ENCODE peak calls at places on chromosomes 1 and 21, in five cellular contexts. Z is activated T-cell treated with anti-CD3 and anti-CD28 coated beads for 4 hours, L is HS-5, O is EH, H is iPS-NIHi11. S is an unnamed sample.

GRCh38 chr1:201391225-201391624 is 7.9 kb downstream of the LAD1 start:
- DNase-seq in Z (no peak), L (no peak), O (no peak), H (no peak), S (no peak)

GRCh38 chr1:62068302-62068936 is 126.2 kb upstream of the L1TD1 start:
- DNase-seq in Z (no peak), L (no peak), O (no peak), H (no peak), S (no peak)

GRCh38 chr1:93708734-93709481 is 27.3 kb upstream of the BCAR3 start:
- DNase-seq in Z (no peak), L (no peak), O (peak), H (no peak), S (no peak)

GRCh38 chr1:209199822-209200221 is 383.7 kb upstream of the CAMK1G start:
- DNase-seq in Z (no peak), L (no peak), O (no peak), H (peak), S (no peak)

GRCh38 chr1:56469640-56470371 is 109.6 kb downstream of the PLPP3 start:
- DNase-seq in Z (no peak), L (no peak), O (peak), H (no peak), S (no peak)

GRCh38 chr1:108556501-108556900 is 3.4 kb upstream of the EEIG2 start:
- DNase-seq in Z (no peak), L (no peak), O (no peak), H (no peak), S (no peak)

GRCh38 chr21:44011774-44012473 is at the start of gene TRAPPC10:
- DNase-seq in Z (peak), L (no peak), O (peak), H (peak), S (peak)

GRCh38 chr1:231172411-231172810 is 10.6 kb downstream of the TRIM67 start:
- DNase-seq in Z (no peak), L (no peak), O (no peak), H (no peak), S (no peak)

GRCh38 chr1:78691995-78692747 is 42.5 kb downstream of the IFI44 start:
- DNase-seq in Z (no peak), L (peak), O (peak), H (no peak), S (no peak)

GRCh38 chr1:61993331-61993961 is 201.2 kb upstream of the L1TD1 start:
- DNase-seq in Z (no peak), L (no peak), O (peak), H (no peak), S (no peak)

GRCh38 chr1:62295921-62296451 is 23.2 kb downstream of the KANK4 start:
- DNase-seq in Z (no peak), L (no peak), O (peak), H (no peak), S (no peak)

GRCh38 chr1:212477014-212477679 is 44.4 kb downstream of the NENF start:
- DNase-seq in Z (peak), L (no peak), O (peak), H (peak), S (peak)

GRCh38 chr1:234963180-234963903 is 165.3 kb downstream of the TOMM20 start:
- DNase-seq in Z (peak), L (peak), O (peak), H (no peak), S (peak)

GRCh38 chr21:16124397-16125130 is 394.8 kb downstream of the USP25 start:
- DNase-seq in Z (no peak), L (peak), O (peak), H (peak), S (no peak)

GRCh38 chr1:27686223-27686990 is 14.4 kb upstream of the IFI6 start:
- DNase-seq in Z (no peak), L (no peak), O (no peak), H (peak), S (no peak)

GRCh38 chr1:2388004-2388913 is 3.1 kb downstream of the MORN1 start:
- DNase-seq in Z (no peak), L (no peak), O (no peak), H (no peak), S (no peak)

GRCh38 chr1:30191154-30191702 is 532.2 kb downstream of the MATN1 start:
- DNase-seq in Z (no peak), L (peak), O (peak), H (peak), S (peak)

GRCh38 chr1:78577257-78578100 is 42.8 kb upstream of the IFI44L start:
- DNase-seq in Z (no peak), L (no peak), O (peak), H (no peak), S (no peak)

GRCh38 chr1:6982860-6983259 is 197.6 kb downstream of the CAMTA1 start:
- DNase-seq in Z (no peak), L (no peak), O (no peak), H (no peak), S (no peak)

GRCh38 chr1:180571060-180571831 is 12.5 kb downstream of the OVAAL start:
- DNase-seq in Z (no peak), L (no peak), O (peak), H (no peak), S (no peak)

GRCh38 chr1:20439282-20439681 is 46.7 kb downstream of the CAMK2N1 start:
- DNase-seq in Z (no peak), L (no peak), O (peak), H (peak), S (no peak)

GRCh38 chr21:41361786-41362604 is at the start of gene MX2:
- DNase-seq in Z (peak), L (peak), O (peak), H (no peak), S (peak)

GRCh38 chr1:161506336-161507223 is 1.3 kb downstream of the FCGR2A start:
- DNase-seq in Z (no peak), L (no peak), O (no peak), H (peak), S (no peak)

GRCh38 chr1:49059087-49059486 is 282.4 kb upstream of the BEND5 start:
- DNase-seq in Z (no peak), L (no peak), O (no peak), H (no peak), S (no peak)

GRCh38 chr1:245657371-245657770 is 502.6 kb downstream of the KIF26B start:
- DNase-seq in Z (no peak), L (no peak), O (no peak), H (peak), S (no peak)

GRCh38 chr1:103788377-103788776 is 38.7 kb downstream of the AMY1C start:
- DNase-seq in Z (no peak), L (peak), O (peak), H (no peak), S (no peak)